ENCODE peak calls at places on chromosomes 13 and 19, in eight cellular contexts. J is CD8-positive, alpha-beta T cell; G is body of pancreas; M is AG04450; V is GM06990; N is uterus; H is activated B cell treated with CpG ODN at 0.5 μM for 24 hours; O is foreskin keratinocyte. S is an unnamed sample.

GRCh38 chr19:38930776-38931761 is at the start of gene MRPS12:
- DNase-seq in O (peak), H (no peak), G (peak), V (peak), M (peak), N (peak), J (peak), S (peak)

GRCh38 chr13:48975101-48975925 is at the start of gene FNDC3A:
- DNase-seq in H (peak), V (no peak), O (peak), G (peak), J (peak), M (peak), N (peak), S (no peak)

GRCh38 chr19:34044011-34044410 is 128.3 kb upstream of the LSM14A start:
- DNase-seq in V (no peak), G (no peak), N (no peak), H (no peak), M (no peak), J (no peak), O (peak), S (no peak)

GRCh38 chr19:18785179-18786124 is 5.7 kb downstream of the COMP start:
- DNase-seq in J (peak), H (peak), V (peak), G (peak), O (peak), M (no peak), N (peak), S (peak)

GRCh38 chr19:16078311-16078758 is 2.0 kb downstream of the TPM4 start:
- DNase-seq in O (peak), V (peak), M (no peak), G (no peak), H (no peak), N (peak), J (no peak), S (no peak)

GRCh38 chr19:27733551-27734266 is 1479.2 kb downstream of the UQCRFS1 start:
- DNase-seq in J (no peak), O (no peak), V (no peak), H (no peak), G (no peak), N (no peak), M (no peak), S (no peak)

GRCh38 chr19:55699221-55699620 is 24.2 kb downstream of the EPN1 start:
- DNase-seq in J (no peak), V (no peak), N (no peak), M (no peak), H (no peak), G (no peak), O (no peak), S (no peak)

GRCh38 chr19:38049105-38049649 is 142.2 kb downstream of the SIPA1L3 start:
- DNase-seq in J (peak), O (no peak), V (peak), H (peak), N (no peak), G (no peak), M (no peak), S (peak)

GRCh38 chr13:73835138-73835721 is 299.0 kb downstream of the KLF12 start:
- DNase-seq in J (no peak), O (peak), V (peak), N (no peak), M (no peak), G (no peak), H (no peak), S (peak)

GRCh38 chr13:83312194-83312593 is 570.1 kb downstream of the SLITRK1 start:
- DNase-seq in H (no peak), M (no peak), O (peak), J (no peak), G (no peak), V (no peak), N (no peak), S (no peak)

GRCh38 chr13:94249512-94249911 is 230.0 kb downstream of the DCT start:
- DNase-seq in G (no peak), O (peak), N (no peak), M (peak), V (no peak), H (no peak), J (no peak), S (no peak)

GRCh38 chr19:47228937-47229673 is 1.9 kb downstream of the BBC3 start:
- DNase-seq in H (no peak), G (no peak), N (no peak), M (no peak), V (peak), J (peak), O (peak), S (no peak)

GRCh38 chr13:86864376-86864775 is 806.8 kb upstream of the SLITRK5 start:
- DNase-seq in M (no peak), J (no peak), N (no peak), H (no peak), G (no peak), O (peak), V (no peak), S (no peak)

GRCh38 chr13:58087566-58087965 is 456.0 kb downstream of the PCDH17 start:
- DNase-seq in J (no peak), O (peak), N (no peak), V (no peak), G (no peak), H (no peak), M (no peak), S (no peak)

GRCh38 chr13:110137677-110138008 is 169.3 kb downstream of the COL4A1 start:
- DNase-seq in M (no peak), H (no peak), N (peak), G (peak), V (no peak), J (no peak), O (no peak), S (peak)
- TF ChIP-seq CTCF in M (peak), H (no peak), N (peak), G (peak), V (peak), J (no peak), O (peak), S (no peak)

DNA sequence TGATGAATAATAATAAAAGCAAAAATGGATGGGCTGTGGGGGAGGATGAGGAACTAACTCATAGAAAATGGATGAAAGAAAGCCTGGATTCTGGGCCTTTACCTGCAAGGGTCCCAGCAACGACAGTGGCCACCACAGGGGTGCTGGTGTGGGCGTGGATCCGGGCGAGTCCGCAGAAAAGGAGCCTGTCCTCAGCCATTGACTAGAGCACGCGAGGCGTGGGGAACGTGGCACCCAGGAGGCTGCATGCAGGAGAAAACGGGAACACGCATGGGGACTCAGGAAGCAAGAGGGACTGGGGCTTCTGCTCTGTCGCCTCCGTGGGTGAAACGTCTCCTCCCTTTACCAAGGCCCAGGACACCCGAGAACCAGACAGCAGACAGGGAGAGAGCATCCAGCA is 25.8 kb upstream of the DPRX start:
- DNase-seq in G (no peak), V (no peak), N (no peak), H (no peak), M (no peak), O (no peak), J (no peak), S (peak)
- TF ChIP-seq CTCF in G (no peak), V (no peak), N (no peak), H (no peak), M (no peak), O (no peak), J (no peak), S (no peak)

GRCh38 chr19:42081584-42082258 is 5.8 kb downstream of the ZNF574 start:
- DNase-seq in M (no peak), G (peak), V (no peak), N (no peak), J (no peak), O (no peak), H (no peak), S (peak)
- TF ChIP-seq CTCF in M (peak), G (peak), V (peak), N (no peak), J (peak), O (peak), H (no peak), S (peak)

DNA sequence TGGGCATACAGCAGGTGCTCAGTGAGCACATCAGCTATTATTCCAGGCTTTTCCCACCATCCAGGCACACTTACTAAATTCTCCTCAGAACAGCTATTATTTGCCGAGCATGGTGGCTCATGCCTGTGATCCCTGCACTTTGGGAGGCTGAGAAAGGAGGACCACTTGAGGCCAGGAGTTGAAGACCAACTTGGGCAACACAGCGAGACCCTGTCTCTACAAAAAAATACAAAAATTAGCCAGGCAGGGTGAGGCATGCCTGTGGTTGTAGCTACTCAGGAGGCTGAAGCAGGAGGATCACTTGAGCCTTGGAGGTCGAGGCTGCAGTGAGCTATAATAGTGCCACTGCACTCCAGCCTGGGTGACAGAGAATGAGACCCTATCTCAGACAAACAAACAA is 35.4 kb downstream of the PTPRS start:
- DNase-seq in J (no peak), H (no peak), G (no peak), O (no peak), N (no peak), M (no peak), V (no peak), S (no peak)
- TF ChIP-seq CTCF in J (no peak), H (no peak), G (no peak), O (no peak), N (no peak), M (no peak), V (no peak), S (no peak)

DNA sequence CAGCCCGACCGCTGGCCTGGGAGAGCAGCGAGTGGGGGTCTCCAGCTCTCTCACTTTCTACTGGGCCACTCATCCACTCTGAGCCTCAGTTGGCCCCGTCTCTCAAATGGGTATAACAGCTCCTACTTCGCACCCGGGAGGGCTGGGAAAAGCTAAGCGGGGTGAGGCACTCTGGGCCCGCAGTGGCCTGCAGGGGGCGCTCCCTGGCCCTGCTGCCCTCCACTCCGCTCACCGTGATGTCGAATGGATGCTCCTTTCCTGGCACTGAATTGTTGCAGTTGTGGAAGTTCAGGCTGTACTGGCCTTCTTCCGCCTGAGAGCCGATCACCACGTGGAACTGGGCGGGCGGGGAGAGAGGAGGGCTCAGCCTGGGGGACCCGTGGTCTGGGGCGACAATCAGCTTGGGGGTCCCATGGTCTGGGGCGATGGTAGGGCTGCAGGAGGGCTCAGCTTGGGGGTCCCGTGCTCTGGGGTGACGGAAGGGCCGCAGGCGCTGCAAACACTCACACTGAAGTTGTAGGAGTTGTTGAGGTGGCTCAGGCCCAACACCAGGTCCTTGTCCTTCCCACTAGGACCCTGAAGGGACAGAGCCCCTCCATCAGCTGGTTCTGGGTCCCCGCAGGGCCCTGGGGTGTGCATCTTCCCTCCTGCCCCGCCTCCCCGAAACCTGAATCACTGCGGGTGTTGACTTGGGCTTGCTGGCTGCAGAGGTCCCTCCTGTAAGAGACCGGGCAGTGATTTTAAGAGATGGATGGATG is 3.9 kb downstream of the GPR108 start:
- DNase-seq in V (no peak), O (no peak), N (no peak), G (no peak), M (no peak), H (no peak), J (no peak), S (no peak)
- TF ChIP-seq CTCF in V (peak), O (peak), N (no peak), G (no peak), M (peak), H (no peak), J (peak), S (peak)

GRCh38 chr19:52748336-52748950 is 13.6 kb upstream of the ZNF611 start:
- DNase-seq in J (no peak), M (no peak), O (no peak), H (no peak), N (peak), G (peak), V (no peak), S (no peak)
- TF ChIP-seq CTCF in J (peak), M (peak), O (peak), H (no peak), N (peak), G (peak), V (peak), S (no peak)

GRCh38 chr19:1455002-1455335 is 5.0 kb downstream of the APC2 start:
- DNase-seq in H (no peak), N (no peak), V (peak), M (no peak), J (no peak), G (no peak), O (peak), S (no peak)

GRCh38 chr19:1451916-1452801 is 2.2 kb downstream of the APC2 start:
- DNase-seq in O (no peak), M (no peak), N (no peak), J (no peak), H (no peak), V (no peak), G (no peak), S (no peak)

GRCh38 chr19:1450735-1451669 is 1.1 kb downstream of the APC2 start:
- DNase-seq in H (no peak), G (no peak), O (no peak), V (no peak), N (no peak), J (no peak), M (no peak), S (no peak)

GRCh38 chr19:1453525-1454371 is 3.8 kb downstream of the APC2 start:
- DNase-seq in V (no peak), O (no peak), G (peak), N (no peak), M (no peak), J (no peak), H (no peak), S (no peak)

GRCh38 chr19:1452802-1453524 is 3.0 kb downstream of the APC2 start:
- DNase-seq in H (no peak), O (no peak), V (no peak), N (no peak), J (no peak), G (no peak), M (no peak), S (no peak)
- TF ChIP-seq CTCF in H (no peak), O (no peak), V (no peak), N (no peak), J (no peak), G (no peak), M (no peak), S (no peak)

GRCh38 chr13:66546534-66547379 is 683.4 kb downstream of the PCDH9 start:
- DNase-seq in V (no peak), G (no peak), N (no peak), J (no peak), H (no peak), O (peak), M (peak), S (no peak)

GRCh38 chr13:66547685-66548084 is 682.5 kb downstream of the PCDH9 start:
- DNase-seq in O (no peak), M (no peak), G (no peak), V (no peak), H (no peak), J (no peak), N (no peak), S (no peak)

DNA sequence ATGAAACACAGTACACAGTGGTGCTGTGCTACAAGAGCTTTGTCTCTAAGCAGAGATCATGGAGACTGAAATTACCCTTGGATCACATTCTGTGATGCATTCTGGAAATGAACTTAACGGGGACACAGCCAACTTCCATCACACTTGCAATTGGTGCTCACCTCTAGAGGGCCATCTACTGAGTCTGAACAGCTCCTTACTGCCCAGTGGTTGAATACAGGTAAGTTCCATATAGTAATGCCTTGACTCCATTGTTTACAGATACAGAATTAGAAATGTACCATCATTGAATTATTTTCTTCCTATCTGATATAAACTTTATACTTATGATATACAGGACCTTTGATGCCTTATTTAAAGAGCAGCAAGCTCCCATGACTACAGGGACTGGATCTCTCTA is 686.4 kb downstream of the PCDH9 start:
- DNase-seq in M (no peak), O (no peak), N (no peak), H (no peak), V (no peak), G (no peak), J (no peak), S (no peak)
- TF ChIP-seq CTCF in M (no peak), O (no peak), N (no peak), H (no peak), V (no peak), G (no peak), J (no peak), S (no peak)

GRCh38 chr19:49533551-49534488 is 6.0 kb downstream of the RCN3 start:
- DNase-seq in M (no peak), H (peak), G (peak), J (peak), O (peak), N (peak), V (peak), S (peak)
- TF ChIP-seq CTCF in M (peak), H (no peak), G (peak), J (no peak), O (peak), N (peak), V (peak), S (peak)

S was measured in GM13976.